ENCODE peak calls at places on chromosomes 7 and 10, in five cellular contexts. M is OCI-LY7, E is bronchial epithelial cell, U is choroid plexus epithelial cell, Y is left ventricle myocardium inferior. G is an unnamed sample.

GRCh38 chr7:119949053-119949452 is 323.9 kb upstream of the KCND2 start:
- DNase-seq in M (no peak), E (no peak), U (no peak), Y (no peak), G (no peak)

GRCh38 chr10:95408931-95409873 is 118.4 kb upstream of the PDLIM1 start:
- DNase-seq in M (no peak), E (no peak), U (no peak), Y (no peak), G (no peak)

GRCh38 chr7:95609277-95609971 is 13.1 kb upstream of the PDK4 start:
- DNase-seq in M (no peak), E (peak; percentile 26), U (peak; percentile 82), Y (no peak), G (peak; percentile 44)

GRCh38 chr7:102117743-102118142 is 168.9 kb upstream of the SH2B2 start:
- DNase-seq in M (no peak), E (no peak), U (peak; percentile 72), Y (no peak), G (peak; percentile 73)

GRCh38 chr10:33333260-33334169 is 952 bp downstream of the NRP1 start:
- DNase-seq in M (no peak), E (peak; percentile 63), U (peak; percentile 47), Y (no peak), G (no peak)

GRCh38 chr7:99105756-99106155 is 38.2 kb downstream of the SMURF1 start:
- DNase-seq in M (no peak), E (no peak), U (no peak), Y (no peak), G (peak; percentile 51)

GRCh38 chr7:132309102-132309805 is 267.0 kb downstream of the PLXNA4 start:
- DNase-seq in M (no peak), E (no peak), U (no peak), Y (no peak), G (no peak)

GRCh38 chr10:129350690-129351089 is 116.4 kb upstream of the MGMT start:
- DNase-seq in M (no peak), E (no peak), U (no peak), Y (no peak), G (no peak)

GRCh38 chr10:133160813-133161471 is 923 bp downstream of the KNDC1 start:
- DNase-seq in M (no peak), E (no peak), U (no peak), Y (no peak), G (no peak)

GRCh38 chr7:44530990-44531389 is 10.1 kb downstream of the NPC1L1 start:
- DNase-seq in M (no peak), E (peak; percentile 8), U (no peak), Y (no peak), G (no peak)

GRCh38 chr7:120273476-120273975 is 551 bp downstream of the KCND2 start:
- DNase-seq in M (no peak), E (peak; percentile 8), U (peak; percentile 26), Y (peak; percentile 12), G (peak; percentile 44)

GRCh38 chr7:118003438-118003837 is 130.2 kb upstream of the CTTNBP2 start:
- DNase-seq in M (no peak), E (no peak), U (no peak), Y (no peak), G (no peak)

GRCh38 chr10:22253578-22253882 is 35.7 kb upstream of the EBLN1 start:
- DNase-seq in M (no peak), E (no peak), U (peak; percentile 1), Y (peak; percentile 53), G (no peak)
- H3K4me3 ChIP-seq in M (no peak overlapping the region), E (peak overlapping the region; percentile 63), U (peak overlapping the region; percentile 68), Y (peak overlapping the region; percentile 83), G (peak overlapping the region; percentile 62)

GRCh38 chr10:84158061-84158460 is 15.5 kb upstream of the GPR15LG start:
- DNase-seq in M (no peak), E (no peak), U (no peak), Y (no peak), G (no peak)

GRCh38 chr10:84156768-84157167 is 16.8 kb upstream of the GPR15LG start:
- DNase-seq in M (no peak), E (peak; percentile 18), U (no peak), Y (no peak), G (peak; percentile 2)

GRCh38 chr10:84158549-84158948 is 15.1 kb upstream of the GPR15LG start:
- DNase-seq in M (no peak), E (no peak), U (no peak), Y (no peak), G (no peak)

GRCh38 chr10:84160663-84161362 is 12.8 kb upstream of the GPR15LG start:
- DNase-seq in M (no peak), E (no peak), U (no peak), Y (no peak), G (no peak)

DNA sequence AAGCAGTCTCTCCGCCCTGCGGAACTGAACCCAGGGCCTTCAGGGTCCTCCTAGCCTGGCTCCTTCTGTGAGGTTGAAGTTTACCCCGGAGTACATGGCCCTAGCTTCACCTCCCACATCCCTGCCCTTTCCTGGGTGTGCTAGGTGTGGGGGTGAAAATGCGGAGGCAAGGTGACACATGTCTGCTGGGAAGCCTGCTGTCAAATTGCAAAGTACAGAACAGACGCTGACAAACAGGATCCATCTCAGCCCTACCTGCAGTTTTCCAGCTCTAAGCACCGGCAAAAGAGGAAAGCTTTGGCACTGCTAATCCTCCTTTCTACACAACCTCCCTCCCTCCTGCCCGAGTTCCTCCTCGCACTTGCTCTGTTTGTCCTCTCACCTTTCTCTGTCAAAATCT is 14.5 kb upstream of the GPR15LG start:
- DNase-seq in M (no peak), E (peak; percentile 29), U (no peak), Y (no peak), G (no peak)
- TF ChIP-seq CTCF in M (no peak), E (no peak), U (no peak), Y (no peak), G (no peak)

DNA sequence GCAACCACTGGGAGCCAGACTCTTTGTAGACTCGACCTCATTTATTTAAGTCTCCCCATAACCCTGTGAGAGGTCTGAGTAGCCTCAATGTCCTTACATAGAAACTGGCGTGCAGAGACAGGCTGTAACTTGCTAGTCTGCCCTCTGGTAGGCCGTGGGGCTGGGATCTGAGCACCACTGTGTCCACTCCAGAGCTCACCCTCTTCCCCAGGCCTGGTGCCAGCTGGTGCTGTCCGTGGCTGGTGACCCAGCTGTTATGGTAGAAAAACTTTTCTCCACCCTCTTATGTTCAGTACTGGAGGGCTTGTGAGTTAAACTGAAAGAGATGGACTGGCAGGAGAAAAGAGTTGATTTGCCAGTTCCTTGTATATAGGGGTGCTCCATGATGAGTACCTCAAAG is 41.9 kb downstream of the ADAMTS14 start:
- DNase-seq in M (no peak), E (peak; percentile 12), U (no peak), Y (no peak), G (no peak)
- H3K4me3 ChIP-seq in M (no peak overlapping the region), E (no peak overlapping the region), U (no peak overlapping the region), Y (no peak overlapping the region), G (no peak overlapping the region)

DNA sequence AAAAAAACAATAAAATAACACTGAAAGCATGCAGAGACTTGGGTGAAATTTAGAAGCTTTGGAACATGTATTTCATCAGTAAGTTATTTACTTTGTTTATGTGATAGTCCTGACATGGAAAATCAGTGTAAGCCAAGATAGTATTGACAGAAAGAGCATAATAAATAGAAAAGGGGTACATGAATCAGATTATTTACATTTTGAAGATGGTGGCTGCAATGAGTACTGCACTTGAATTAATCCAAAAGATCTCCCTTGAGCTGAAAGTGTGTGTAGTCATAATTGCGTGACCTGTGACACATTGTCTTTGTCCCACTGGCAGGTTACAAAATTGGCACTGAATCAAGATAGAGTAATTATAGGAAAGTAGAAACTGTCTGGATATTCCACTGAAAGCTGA is 562.9 kb downstream of the GFRA1 start:
- DNase-seq in M (no peak), E (peak; percentile 2), U (no peak), Y (no peak), G (no peak)
- TF ChIP-seq CTCF in M (no peak), E (no peak), U (no peak), Y (no peak), G (no peak)

GRCh38 chr10:73780301-73780700 is 1.5 kb upstream of the CHCHD1 start:
- DNase-seq in M (no peak), E (no peak), U (no peak), Y (no peak), G (no peak)
- H3K4me3 ChIP-seq in M (peak overlapping the region; percentile 94), E (no peak overlapping the region), U (no peak overlapping the region), Y (no peak overlapping the region), G (no peak overlapping the region)

G was measured in fibroblast of the aortic adventitia.